ENCODE peak calls at places on chromosomes 16 and 17, in four cellular contexts. O is endodermal cell, T is sigmoid colon, R is IMR-90. B is an unnamed sample.

GRCh38 chr16:89599451-89599858 is 14.0 kb upstream of the DPEP1 start:
- DNase-seq in O (peak; percentile 95), R (no peak), T (no peak), B (no peak)

GRCh38 chr16:11015607-11016006 is 71.2 kb downstream of the CLEC16A start:
- DNase-seq in O (no peak), R (no peak), T (no peak), B (no peak)

GRCh38 chr17:3926860-3927627 is 10.8 kb upstream of the P2RX1 start:
- DNase-seq in O (no peak), R (no peak), T (no peak), B (no peak)

GRCh38 chr17:75625813-75626486 is 7.3 kb upstream of the SMIM5 start:
- DNase-seq in T (no peak), R (peak; percentile 4), O (peak; percentile 95), B (no peak)

GRCh38 chr17:77247048-77247541 is 106.3 kb downstream of the SEC14L1 start:
- DNase-seq in T (peak; percentile 91), O (peak; percentile 98), R (peak; percentile 59), B (no peak)

GRCh38 chr17:45341389-45342158 is 24.8 kb upstream of the MAP3K14 start:
- DNase-seq in T (peak; percentile 68), O (peak; percentile 99), R (peak; percentile 85), B (no peak)

GRCh38 chr17:78933959-78934568 is 8.9 kb upstream of the TIMP2 start:
- DNase-seq in O (peak; percentile 83), T (peak; percentile 100), R (peak; percentile 100), B (peak; percentile 96)

GRCh38 chr17:52681486-52681885 is 523.0 kb upstream of the CA10 start:
- DNase-seq in T (no peak), O (no peak), R (no peak), B (no peak)

GRCh38 chr17:62724398-62725146 is 83.5 kb downstream of the MARCHF10 start:
- DNase-seq in O (peak; percentile 50), T (peak; percentile 12), R (peak; percentile 44), B (no peak)

GRCh38 chr17:28796062-28796461 is 46.5 kb downstream of the FAM222B start:
- DNase-seq in R (no peak), T (no peak), O (peak; percentile 1), B (no peak)

GRCh38 chr16:77579283-77579985 is 142.9 kb upstream of the NUDT7 start:
- DNase-seq in O (no peak), T (no peak), R (peak; percentile 6), B (no peak)

GRCh38 chr17:72305964-72306551 is 185.2 kb downstream of the SOX9 start:
- DNase-seq in O (no peak), R (no peak), T (no peak), B (no peak)

GRCh38 chr17:34443832-34444469 is 80.9 kb upstream of the CCL1 start:
- DNase-seq in T (no peak), R (no peak), O (peak; percentile 89), B (no peak)

GRCh38 chr16:66705790-66706505 is 9.4 kb upstream of the CMTM4 start:
- DNase-seq in T (peak; percentile 81), O (no peak), R (peak; percentile 44), B (no peak)

GRCh38 chr17:37234106-37234505 is 141.7 kb upstream of the C17orf78 start:
- DNase-seq in O (no peak), T (no peak), R (peak; percentile 4), B (no peak)

GRCh38 chr16:29911676-29912010 is 11.4 kb downstream of the ASPHD1 start:
- DNase-seq in T (no peak), O (peak; percentile 50), R (no peak), B (no peak)

GRCh38 chr17:42683407-42684031 is 1.2 kb downstream of the CNTNAP1 start:
- DNase-seq in R (peak; percentile 46), O (peak; percentile 73), T (peak; percentile 91), B (no peak)

GRCh38 chr17:49365667-49366066 is 3.6 kb upstream of the ZNF652 start:
- DNase-seq in T (no peak), R (no peak), O (peak; percentile 88), B (no peak)

GRCh38 chr17:50631908-50632571 is 2.6 kb upstream of the ABCC3 start:
- DNase-seq in T (no peak), O (no peak), R (no peak), B (no peak)
- TF ChIP-seq CTCF in T (no peak), O (no peak), R (no peak), B (no peak)

GRCh38 chr16:73713817-73714495 is 582.7 kb upstream of the PSMD7 start:
- DNase-seq in O (peak; percentile 88), T (no peak), R (peak; percentile 4), B (no peak)
- TF ChIP-seq CTCF in O (peak; percentile 89), T (peak; percentile 15), R (no peak), B (peak; percentile 70)

DNA sequence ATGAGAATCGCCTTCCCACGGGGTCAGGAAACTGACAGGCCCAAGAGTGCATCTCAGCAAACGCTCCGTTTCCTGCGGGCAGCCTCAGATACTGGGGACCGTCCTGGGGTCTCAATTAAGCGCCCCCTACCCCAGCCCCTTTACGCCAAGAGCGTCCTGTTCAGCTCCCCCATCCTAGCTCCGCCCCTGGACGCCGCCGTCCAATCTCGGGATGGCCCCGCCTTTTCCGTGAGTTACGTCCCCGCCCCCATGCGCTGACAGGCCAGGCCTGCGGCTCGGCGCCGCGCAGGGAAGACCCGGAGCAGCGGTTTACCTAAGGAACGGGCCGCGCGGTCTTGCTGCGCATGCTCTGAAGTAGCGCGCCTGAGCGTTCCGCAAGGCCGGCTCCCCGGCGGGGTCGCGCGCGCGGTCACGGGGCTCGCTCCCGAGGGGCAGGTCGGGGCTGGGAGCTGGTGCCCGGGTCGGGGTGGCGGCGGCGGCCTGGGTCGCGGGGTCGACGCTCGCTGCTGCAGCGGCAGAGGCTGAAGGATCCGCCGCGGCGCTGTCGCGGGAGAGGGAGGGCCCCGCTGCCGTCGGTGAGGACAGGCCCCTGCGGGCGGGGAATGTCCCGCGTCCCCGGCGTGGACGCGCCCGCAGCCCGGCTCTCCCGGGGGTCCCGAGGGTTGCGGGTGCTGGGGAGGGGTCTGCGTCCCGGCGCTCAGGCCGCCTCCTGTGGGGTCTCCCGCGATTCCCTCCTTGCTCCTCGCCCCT is at the start of gene FLYWCH1:
- DNase-seq in R (peak; percentile 98), T (peak; percentile 99), O (peak; percentile 99), B (peak; percentile 99)
- TF ChIP-seq CTCF in R (no peak), T (no peak), O (peak; percentile 13), B (no peak)

GRCh38 chr17:27456681-27457404 is 595 bp downstream of the KSR1 start:
- DNase-seq in O (peak; percentile 65), T (peak; percentile 72), R (no peak), B (no peak)

GRCh38 chr17:27457405-27457730 is 1.1 kb downstream of the KSR1 start:
- DNase-seq in O (no peak), R (no peak), T (no peak), B (no peak)

GRCh38 chr17:27457731-27458523 is 1.7 kb downstream of the KSR1 start:
- DNase-seq in T (no peak), O (peak; percentile 86), R (peak; percentile 53), B (no peak)

GRCh38 chr17:27455569-27455913 is 707 bp upstream of the KSR1 start:
- DNase-seq in T (no peak), O (no peak), R (no peak), B (no peak)

DNA sequence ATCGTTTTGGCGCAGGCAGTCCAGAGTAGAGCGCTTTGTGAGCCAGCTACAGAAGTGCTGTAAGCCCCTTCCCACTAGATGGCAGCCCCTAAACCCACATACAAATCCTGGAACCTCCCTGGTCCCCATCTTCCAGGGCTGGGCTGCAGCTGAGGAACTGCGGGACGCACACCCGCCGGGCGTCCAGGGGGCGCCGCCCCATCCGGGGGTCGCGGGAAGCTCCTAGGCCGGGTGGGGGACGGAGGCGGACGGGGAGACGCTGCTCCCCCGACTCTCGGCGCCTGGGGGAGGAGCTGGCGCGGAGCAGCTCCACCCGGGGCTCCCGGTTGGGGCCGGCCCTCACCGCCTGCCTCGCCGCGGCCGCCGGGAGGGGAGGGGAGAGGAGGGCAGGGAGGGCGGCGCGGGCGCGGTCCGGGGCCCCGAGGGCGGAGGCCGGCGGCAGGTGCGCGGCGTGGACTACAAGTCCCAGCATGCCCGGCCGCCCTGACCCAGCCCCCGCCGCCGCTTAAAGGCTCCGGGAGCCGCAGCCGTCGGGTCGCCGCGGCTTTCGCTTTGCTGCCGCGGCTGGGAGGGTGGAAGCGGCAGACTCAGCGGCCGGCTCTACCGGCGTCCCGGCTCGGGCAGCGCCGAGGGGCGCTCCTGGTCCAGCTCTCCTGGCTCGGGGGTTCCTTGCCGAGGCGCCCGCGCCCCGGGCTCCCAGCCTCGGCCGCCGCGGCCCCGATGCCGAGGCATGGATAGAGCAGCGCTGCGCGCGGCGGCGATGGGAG is at the start of gene KSR1:
- DNase-seq in T (peak; percentile 90), O (peak; percentile 96), R (peak; percentile 72), B (no peak)
- TF ChIP-seq CTCF in T (peak; percentile 22), O (peak; percentile 73), R (peak; percentile 51), B (peak; percentile 81)

GRCh38 chr16:28301620-28302019 is 9.3 kb downstream of the SBK1 start:
- DNase-seq in R (no peak), O (no peak), T (no peak), B (no peak)
- TF ChIP-seq CTCF in R (no peak), O (no peak), T (no peak), B (no peak)